ENCODE peak calls at places on chromosome 1, in eight cellular contexts. U is RWPE2, X is HS-27A, H is ACHN, P is Caki2, L is transverse colon, O is left ventricle myocardium inferior, G is G401. J is an unnamed sample.

GRCh38 chr1:30758785-30759380 is 1.3 kb upstream of the LAPTM5 start:
- DNase-seq in U (no peak), X (no peak), H (peak), P (peak), L (no peak), O (no peak), G (peak), J (no peak)

GRCh38 chr1:206736878-206737728 is 33.5 kb upstream of the IL19 start:
- DNase-seq in U (no peak), X (no peak), H (no peak), P (no peak), L (peak), O (no peak), G (no peak), J (peak)

GRCh38 chr1:11157394-11157793 is 31.8 kb upstream of the ANGPTL7 start:
- DNase-seq in U (no peak), X (no peak), H (no peak), P (no peak), L (no peak), O (no peak), G (no peak), J (no peak)

GRCh38 chr1:169201084-169201619 is 94.7 kb downstream of the ATP1B1 start:
- DNase-seq in U (no peak), X (no peak), H (no peak), P (no peak), L (no peak), O (no peak), G (no peak), J (no peak)

GRCh38 chr1:115139381-115139780 is 50.1 kb upstream of the TSPAN2 start:
- DNase-seq in U (no peak), X (no peak), H (no peak), P (no peak), L (no peak), O (no peak), G (no peak), J (no peak)

GRCh38 chr1:32398401-32398800 is 4.2 kb upstream of the BSDC1 start:
- DNase-seq in U (no peak), X (no peak), H (no peak), P (no peak), L (no peak), O (no peak), G (no peak), J (no peak)

GRCh38 chr1:232600430-232601258 is 29.3 kb downstream of the SIPA1L2 start:
- DNase-seq in U (no peak), X (no peak), H (no peak), P (peak), L (no peak), O (no peak), G (no peak), J (no peak)

GRCh38 chr1:145879775-145880174 is 5.9 kb downstream of the ANKRD35 start:
- DNase-seq in U (no peak), X (no peak), H (no peak), P (no peak), L (no peak), O (no peak), G (no peak), J (no peak)

J was measured in cardiac septum.